ENCODE peak calls at places on chromosomes 5 and 9, in eight cellular contexts. D is nephron progenitor cell, Y is adipocyte, G is HCT116, I is Peyer's patch, R is GM03348, W is WERI-Rb-1, C is pancreas. N is an unnamed sample.

GRCh38 chr9:113462781-113463286 is 693 bp upstream of the RGS3 start:
- DNase-seq in D (no peak), Y (no peak), G (no peak), I (no peak), R (no peak), W (no peak), C (no peak), N (no peak)

GRCh38 chr9:136545966-136546696 is at the start of gene NOTCH1:
- DNase-seq in D (peak; percentile 89), Y (peak; percentile 95), G (peak; percentile 87), I (peak; percentile 95), R (peak; percentile 98), W (peak; percentile 89), C (peak; percentile 91), N (peak; percentile 82)

GRCh38 chr5:125870271-125870670 is 552.9 kb upstream of the GRAMD2B start:
- DNase-seq in D (no peak), Y (peak; percentile 76), G (no peak), I (no peak), R (no peak), W (peak; percentile 68), C (no peak), N (no peak)

GRCh38 chr9:134066923-134067851 is 639 bp downstream of the BRD3 start:
- DNase-seq in D (peak; percentile 64), Y (peak; percentile 62), G (no peak), I (peak; percentile 65), R (peak; percentile 66), W (no peak), C (no peak), N (peak; percentile 14)

GRCh38 chr9:123421801-123422455 is 65.9 kb downstream of the CRB2 start:
- DNase-seq in D (no peak), Y (no peak), G (no peak), I (no peak), R (no peak), W (no peak), C (no peak), N (no peak)

GRCh38 chr9:70455993-70456704 is 41.7 kb upstream of the KLF9 start:
- DNase-seq in D (no peak), Y (no peak), G (no peak), I (no peak), R (no peak), W (no peak), C (peak; percentile 64), N (no peak)

GRCh38 chr9:91421022-91421765 is 2.4 kb downstream of the NFIL3 start:
- DNase-seq in D (peak; percentile 80), Y (peak; percentile 83), G (no peak), I (peak; percentile 58), R (peak; percentile 66), W (peak; percentile 76), C (peak; percentile 9), N (peak; percentile 25)

GRCh38 chr5:126339215-126339805 is 83.9 kb upstream of the GRAMD2B start:
- DNase-seq in D (peak; percentile 47), Y (peak; percentile 88), G (peak; percentile 54), I (no peak), R (peak; percentile 70), W (peak; percentile 43), C (peak; percentile 31), N (peak; percentile 72)

GRCh38 chr5:150723845-150724244 is 23.0 kb upstream of the RBM22 start:
- DNase-seq in D (no peak), Y (no peak), G (no peak), I (no peak), R (no peak), W (no peak), C (no peak), N (no peak)

GRCh38 chr5:96049398-96050272 is 88.0 kb upstream of the ELL2 start:
- DNase-seq in D (no peak), Y (peak; percentile 58), G (no peak), I (no peak), R (peak; percentile 51), W (no peak), C (no peak), N (no peak)

GRCh38 chr5:27396998-27397397 is 358.6 kb upstream of the CDH9 start:
- DNase-seq in D (no peak), Y (no peak), G (no peak), I (no peak), R (no peak), W (no peak), C (no peak), N (no peak)

GRCh38 chr5:155140646-155141045 is 127.1 kb downstream of the KIF4B start:
- DNase-seq in D (no peak), Y (no peak), G (no peak), I (no peak), R (no peak), W (no peak), C (no peak), N (no peak)

GRCh38 chr5:176784218-176785165 is 25.9 kb upstream of the UNC5A start:
- DNase-seq in D (no peak), Y (no peak), G (peak; percentile 81), I (peak; percentile 40), R (peak; percentile 79), W (peak; percentile 87), C (no peak), N (peak; percentile 55)

GRCh38 chr5:120655828-120656435 is 191.8 kb downstream of the PRR16 start:
- DNase-seq in D (peak; percentile 59), Y (peak; percentile 46), G (peak; percentile 40), I (no peak), R (no peak), W (peak; percentile 60), C (no peak), N (peak; percentile 37)

GRCh38 chr9:133686642-133687575 is 50.7 kb downstream of the DBH start:
- DNase-seq in D (no peak), Y (no peak), G (no peak), I (no peak), R (no peak), W (no peak), C (no peak), N (no peak)

N was measured in Calu3.